ENCODE peak calls at places on chromosomes 4 and X, in ten cellular contexts. One of them, this sample, is unnamed.

GRCh38 chr4:184329235-184330007 is 111.7 kb upstream of the ENPP6 start:
- DNase-seq in heart left ventricle: no peak
- DNase-seq in HepG2: no peak
- DNase-seq in gastrocnemius medialis: no peak
- DNase-seq in fibroblast of mammary gland: no peak
- DNase-seq in K562: no peak
- DNase-seq in IMR-90: no peak
- DNase-seq in heart right ventricle: no peak
- DNase-seq in AG04450: no peak
- DNase-seq in H9: no peak
- DNase-seq in this sample: no peak

GRCh38 chr4:71239365-71239764 is 99.5 kb upstream of the SLC4A4 start:
- DNase-seq in heart left ventricle: no peak
- DNase-seq in HepG2: no peak
- DNase-seq in gastrocnemius medialis: no peak
- DNase-seq in fibroblast of mammary gland: peak
- DNase-seq in K562: no peak
- DNase-seq in IMR-90: peak
- DNase-seq in heart right ventricle: no peak
- DNase-seq in AG04450: no peak
- DNase-seq in H9: no peak
- DNase-seq in this sample: no peak

GRCh38 chrX:49309401-49309981 is 6.0 kb downstream of the GAGE10 start:
- DNase-seq in heart left ventricle: no peak
- DNase-seq in HepG2: no peak
- DNase-seq in gastrocnemius medialis: no peak
- DNase-seq in fibroblast of mammary gland: peak
- DNase-seq in K562: no peak
- DNase-seq in IMR-90: peak
- DNase-seq in heart right ventricle: no peak
- DNase-seq in AG04450: no peak
- DNase-seq in H9: peak
- DNase-seq in this sample: no peak

GRCh38 chr4:126375462-126376054 is 1060.8 kb downstream of the FAT4 start:
- DNase-seq in heart left ventricle: no peak
- DNase-seq in HepG2: no peak
- DNase-seq in gastrocnemius medialis: no peak
- DNase-seq in fibroblast of mammary gland: peak
- DNase-seq in K562: no peak
- DNase-seq in IMR-90: no peak
- DNase-seq in heart right ventricle: no peak
- DNase-seq in AG04450: no peak
- DNase-seq in H9: no peak
- DNase-seq in this sample: no peak

GRCh38 chrX:150504399-150505186 is 63.8 kb upstream of the MTM1 start:
- DNase-seq in heart left ventricle: no peak
- DNase-seq in HepG2: no peak
- DNase-seq in gastrocnemius medialis: no peak
- DNase-seq in fibroblast of mammary gland: peak
- DNase-seq in K562: no peak
- DNase-seq in IMR-90: peak
- DNase-seq in heart right ventricle: no peak
- DNase-seq in AG04450: no peak
- DNase-seq in H9: no peak
- DNase-seq in this sample: no peak

GRCh38 chrX:22952011-22952410 is 47.7 kb upstream of the DDX53 start:
- DNase-seq in heart left ventricle: no peak
- DNase-seq in HepG2: no peak
- DNase-seq in gastrocnemius medialis: no peak
- DNase-seq in fibroblast of mammary gland: peak
- DNase-seq in K562: no peak
- DNase-seq in IMR-90: peak
- DNase-seq in heart right ventricle: no peak
- DNase-seq in AG04450: no peak
- DNase-seq in H9: no peak
- DNase-seq in this sample: no peak

GRCh38 chr4:87502580-87503238 is 26.5 kb downstream of the SPARCL1 start:
- DNase-seq in heart left ventricle: peak
- DNase-seq in HepG2: no peak
- DNase-seq in gastrocnemius medialis: no peak
- DNase-seq in fibroblast of mammary gland: peak
- DNase-seq in K562: no peak
- DNase-seq in IMR-90: peak
- DNase-seq in heart right ventricle: no peak
- DNase-seq in AG04450: no peak
- DNase-seq in H9: no peak
- DNase-seq in this sample: no peak

GRCh38 chrX:78769356-78769755 is 21.8 kb downstream of the LPAR4 start:
- DNase-seq in heart left ventricle: no peak
- DNase-seq in HepG2: no peak
- DNase-seq in gastrocnemius medialis: no peak
- DNase-seq in fibroblast of mammary gland: no peak
- DNase-seq in K562: no peak
- DNase-seq in IMR-90: no peak
- DNase-seq in heart right ventricle: no peak
- DNase-seq in AG04450: no peak
- DNase-seq in H9: no peak
- DNase-seq in this sample: no peak

GRCh38 chrX:46653482-46653881 is 79.9 kb downstream of the CHST7 start:
- DNase-seq in heart left ventricle: no peak
- DNase-seq in HepG2: peak
- DNase-seq in gastrocnemius medialis: no peak
- DNase-seq in fibroblast of mammary gland: no peak
- DNase-seq in K562: peak
- DNase-seq in IMR-90: peak
- DNase-seq in heart right ventricle: no peak
- DNase-seq in AG04450: no peak
- DNase-seq in H9: peak
- DNase-seq in this sample: peak

DNA sequence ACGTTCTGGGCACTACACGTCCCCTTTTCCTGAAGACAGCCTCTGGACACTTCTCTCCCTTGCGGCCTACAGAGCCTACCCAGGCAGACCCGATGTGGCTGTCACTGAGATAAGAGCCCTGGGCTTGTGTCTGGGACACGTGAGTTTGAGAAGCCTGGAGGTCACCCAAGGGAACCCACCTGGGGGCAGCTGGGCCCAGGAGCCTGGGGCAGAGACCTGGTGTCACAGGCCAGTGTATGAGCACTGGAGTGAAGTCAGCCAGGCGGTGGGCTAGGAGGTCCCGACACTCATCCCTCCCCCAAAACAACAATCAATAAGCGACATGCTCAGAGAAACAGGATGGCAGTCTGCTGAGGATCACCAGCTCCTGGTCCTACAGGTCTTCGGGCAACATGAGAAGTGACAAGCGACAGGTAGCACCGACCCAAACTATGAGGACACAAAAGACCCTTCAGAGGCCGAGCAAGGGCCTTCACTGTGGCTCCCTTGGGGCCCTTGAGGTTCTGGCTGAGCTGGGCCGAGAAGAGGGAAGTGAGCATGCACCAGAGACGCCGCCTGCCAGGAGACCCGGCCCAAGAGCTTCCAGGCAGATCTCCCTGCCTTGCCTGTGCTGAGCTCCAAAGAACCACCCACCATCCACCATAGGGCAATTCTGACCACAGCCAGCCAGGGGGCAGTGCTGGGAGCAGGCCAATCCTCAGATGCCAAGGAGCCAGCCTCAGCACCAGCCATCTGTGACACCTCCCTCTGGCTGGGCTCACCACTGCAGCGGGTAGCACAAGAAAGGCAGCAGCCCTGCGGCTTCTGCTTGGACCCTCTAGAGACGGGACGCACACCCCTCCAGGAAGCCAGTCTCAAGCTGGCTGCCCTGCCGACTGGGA is 11.0 kb upstream of the DUSP9 start:
- DNase-seq in heart left ventricle: no peak
- DNase-seq in HepG2: peak
- DNase-seq in gastrocnemius medialis: no peak
- DNase-seq in fibroblast of mammary gland: peak
- DNase-seq in K562: no peak
- DNase-seq in IMR-90: no peak
- DNase-seq in heart right ventricle: no peak
- DNase-seq in AG04450: no peak
- DNase-seq in H9: peak
- DNase-seq in this sample: peak
- TF ChIP-seq CTCF in heart left ventricle: no peak
- TF ChIP-seq CTCF in HepG2: peak
- TF ChIP-seq CTCF in gastrocnemius medialis: no peak
- TF ChIP-seq CTCF in fibroblast of mammary gland: peak
- TF ChIP-seq CTCF in K562: peak
- TF ChIP-seq CTCF in IMR-90: peak
- TF ChIP-seq CTCF in heart right ventricle: no peak
- TF ChIP-seq CTCF in AG04450: peak
- TF ChIP-seq CTCF in H9: peak
- TF ChIP-seq CTCF in this sample: no peak

GRCh38 chr4:78312989-78313753 is 238.4 kb upstream of the ANXA3 start:
- DNase-seq in heart left ventricle: no peak
- DNase-seq in HepG2: no peak
- DNase-seq in gastrocnemius medialis: no peak
- DNase-seq in fibroblast of mammary gland: no peak
- DNase-seq in K562: no peak
- DNase-seq in IMR-90: no peak
- DNase-seq in heart right ventricle: no peak
- DNase-seq in AG04450: no peak
- DNase-seq in H9: no peak
- DNase-seq in this sample: no peak

GRCh38 chr4:78310056-78310731 is 241.4 kb upstream of the ANXA3 start:
- DNase-seq in heart left ventricle: no peak
- DNase-seq in HepG2: no peak
- DNase-seq in gastrocnemius medialis: no peak
- DNase-seq in fibroblast of mammary gland: peak
- DNase-seq in K562: no peak
- DNase-seq in IMR-90: no peak
- DNase-seq in heart right ventricle: no peak
- DNase-seq in AG04450: no peak
- DNase-seq in H9: no peak
- DNase-seq in this sample: no peak

GRCh38 chr4:78309352-78309751 is 242.2 kb upstream of the ANXA3 start:
- DNase-seq in heart left ventricle: no peak
- DNase-seq in HepG2: no peak
- DNase-seq in gastrocnemius medialis: no peak
- DNase-seq in fibroblast of mammary gland: no peak
- DNase-seq in K562: no peak
- DNase-seq in IMR-90: no peak
- DNase-seq in heart right ventricle: no peak
- DNase-seq in AG04450: no peak
- DNase-seq in H9: no peak
- DNase-seq in this sample: no peak

GRCh38 chr4:78310732-78311100 is 240.9 kb upstream of the ANXA3 start:
- DNase-seq in heart left ventricle: no peak
- DNase-seq in HepG2: no peak
- DNase-seq in gastrocnemius medialis: no peak
- DNase-seq in fibroblast of mammary gland: no peak
- DNase-seq in K562: no peak
- DNase-seq in IMR-90: no peak
- DNase-seq in heart right ventricle: no peak
- DNase-seq in AG04450: no peak
- DNase-seq in H9: no peak
- DNase-seq in this sample: no peak

DNA sequence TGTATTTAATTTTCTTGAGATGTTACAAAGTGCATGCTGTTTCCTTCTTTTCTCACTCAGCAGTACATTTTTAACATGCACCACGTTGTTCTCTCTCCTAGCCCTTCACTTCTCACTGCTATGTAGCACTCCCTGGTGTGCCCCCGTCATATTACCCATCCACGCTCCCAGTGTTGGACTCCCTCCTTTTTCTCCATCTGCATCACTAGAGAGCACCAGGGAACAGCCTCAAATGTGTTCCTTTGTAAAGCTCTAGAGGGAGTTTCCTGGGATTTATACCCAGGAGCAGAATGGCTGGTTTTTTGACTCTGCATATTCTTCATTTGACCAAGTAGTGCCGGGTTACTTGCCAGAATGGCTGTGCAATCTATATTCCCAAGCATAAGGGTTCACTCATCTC is 240.3 kb upstream of the ANXA3 start:
- DNase-seq in heart left ventricle: no peak
- DNase-seq in HepG2: no peak
- DNase-seq in gastrocnemius medialis: no peak
- DNase-seq in fibroblast of mammary gland: no peak
- DNase-seq in K562: no peak
- DNase-seq in IMR-90: no peak
- DNase-seq in heart right ventricle: no peak
- DNase-seq in AG04450: no peak
- DNase-seq in H9: no peak
- DNase-seq in this sample: no peak
- TF ChIP-seq CTCF in heart left ventricle: no peak
- TF ChIP-seq CTCF in HepG2: no peak
- TF ChIP-seq CTCF in gastrocnemius medialis: no peak
- TF ChIP-seq CTCF in fibroblast of mammary gland: peak
- TF ChIP-seq CTCF in K562: peak
- TF ChIP-seq CTCF in IMR-90: no peak
- TF ChIP-seq CTCF in heart right ventricle: no peak
- TF ChIP-seq CTCF in AG04450: no peak
- TF ChIP-seq CTCF in H9: peak
- TF ChIP-seq CTCF in this sample: no peak

DNA sequence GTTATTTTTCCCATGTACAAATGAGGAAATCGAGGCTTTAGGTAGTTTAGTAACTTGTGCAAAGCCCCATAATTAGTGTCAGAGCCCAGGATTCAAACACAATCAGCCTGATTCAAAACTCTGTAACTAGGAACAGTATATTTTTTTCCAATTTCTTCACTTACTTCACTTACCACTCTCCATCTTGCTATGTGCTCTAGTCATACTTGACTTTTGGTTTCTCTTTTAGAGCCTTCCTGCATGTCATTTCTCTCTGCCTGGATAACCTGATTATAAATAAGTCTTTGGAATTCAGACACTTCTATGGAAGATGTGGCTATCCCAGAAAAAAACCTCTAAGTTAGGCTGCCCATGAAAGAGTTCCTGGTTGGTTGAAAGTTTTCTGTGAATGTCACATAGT is 22.2 kb downstream of the SATL1 start:
- DNase-seq in heart left ventricle: no peak
- DNase-seq in HepG2: no peak
- DNase-seq in gastrocnemius medialis: no peak
- DNase-seq in fibroblast of mammary gland: no peak
- DNase-seq in K562: no peak
- DNase-seq in IMR-90: no peak
- DNase-seq in heart right ventricle: no peak
- DNase-seq in AG04450: no peak
- DNase-seq in H9: no peak
- DNase-seq in this sample: no peak
- TF ChIP-seq CTCF in heart left ventricle: no peak
- TF ChIP-seq CTCF in HepG2: no peak
- TF ChIP-seq CTCF in gastrocnemius medialis: no peak
- TF ChIP-seq CTCF in fibroblast of mammary gland: no peak
- TF ChIP-seq CTCF in K562: no peak
- TF ChIP-seq CTCF in IMR-90: no peak
- TF ChIP-seq CTCF in heart right ventricle: no peak
- TF ChIP-seq CTCF in AG04450: no peak
- TF ChIP-seq CTCF in H9: no peak
- TF ChIP-seq CTCF in this sample: no peak

GRCh38 chrX:140661657-140662056 is 47.9 kb upstream of the LINC00632 start:
- DNase-seq in heart left ventricle: no peak
- DNase-seq in HepG2: no peak
- DNase-seq in gastrocnemius medialis: no peak
- DNase-seq in fibroblast of mammary gland: no peak
- DNase-seq in K562: no peak
- DNase-seq in IMR-90: peak
- DNase-seq in heart right ventricle: no peak
- DNase-seq in AG04450: no peak
- DNase-seq in H9: no peak
- DNase-seq in this sample: no peak
- TF ChIP-seq CTCF in heart left ventricle: no peak
- TF ChIP-seq CTCF in HepG2: no peak
- TF ChIP-seq CTCF in gastrocnemius medialis: no peak
- TF ChIP-seq CTCF in fibroblast of mammary gland: no peak
- TF ChIP-seq CTCF in K562: no peak
- TF ChIP-seq CTCF in IMR-90: peak
- TF ChIP-seq CTCF in heart right ventricle: no peak
- TF ChIP-seq CTCF in AG04450: no peak
- TF ChIP-seq CTCF in H9: peak
- TF ChIP-seq CTCF in this sample: no peak